ENCODE peak calls at places on chromosome 2, in nine cellular contexts. G is right lobe of liver, Z is thoracic aorta, Y is astrocyte, S is K562, W is heart left ventricle, Q is left lung, D is endodermal cell, U is PC-9. V is an unnamed sample.

GRCh38 chr2:48480526-48480925 is 49.4 kb upstream of the STON1 start:
- DNase-seq in G (no peak), Z (no peak), Y (no peak), S (no peak), W (no peak), Q (no peak), D (no peak), U (no peak), V (no peak)

GRCh38 chr2:191165190-191165643 is 14.4 kb upstream of the STAT4 start:
- DNase-seq in G (no peak), Z (no peak), Y (no peak), S (peak; percentile 7), W (no peak), Q (no peak), D (no peak), U (peak; percentile 23), V (no peak)

GRCh38 chr2:667332-668000 is 9.7 kb downstream of the TMEM18 start:
- DNase-seq in G (no peak), Z (no peak), Y (peak; percentile 68), S (peak; percentile 60), W (no peak), Q (no peak), D (no peak), U (peak; percentile 12), V (peak; percentile 46)

GRCh38 chr2:189648846-189649529 is 12.3 kb upstream of the ASNSD1 start:
- DNase-seq in G (no peak), Z (no peak), Y (peak; percentile 52), S (no peak), W (no peak), Q (no peak), D (no peak), U (no peak), V (no peak)

GRCh38 chr2:233760043-233760442 is at the start of gene UGT1A1:
- DNase-seq in G (peak; percentile 58), Z (no peak), Y (no peak), S (no peak), W (no peak), Q (no peak), D (no peak), U (no peak), V (no peak)

GRCh38 chr2:70789304-70790078 is 952 bp downstream of the FIGLA start:
- DNase-seq in G (peak; percentile 58), Z (no peak), Y (peak; percentile 32), S (peak; percentile 57), W (peak; percentile 52), Q (peak; percentile 81), D (peak; percentile 95), U (peak; percentile 44), V (peak; percentile 64)

GRCh38 chr2:38697116-38697840 is 31.4 kb downstream of the GALM start:
- DNase-seq in G (no peak), Z (no peak), Y (no peak), S (no peak), W (no peak), Q (no peak), D (no peak), U (peak; percentile 9), V (peak; percentile 59)

GRCh38 chr2:159131882-159132281 is 154.6 kb downstream of the WDSUB1 start:
- DNase-seq in G (no peak), Z (no peak), Y (peak; percentile 98), S (no peak), W (no peak), Q (no peak), D (no peak), U (no peak), V (no peak)

GRCh38 chr2:173706936-173707335 is 258.2 kb downstream of the SP3 start:
- DNase-seq in G (no peak), Z (no peak), Y (no peak), S (no peak), W (no peak), Q (no peak), D (no peak), U (no peak), V (no peak)

GRCh38 chr2:234288974-234289455 is 207.9 kb downstream of the ARL4C start:
- DNase-seq in G (peak; percentile 68), Z (peak; percentile 17), Y (peak; percentile 33), S (peak; percentile 68), W (peak; percentile 53), Q (peak; percentile 79), D (peak; percentile 95), U (peak; percentile 58), V (peak; percentile 68)

GRCh38 chr2:214837466-214837865 is 28.0 kb upstream of the BARD1 start:
- DNase-seq in G (no peak), Z (no peak), Y (no peak), S (no peak), W (no peak), Q (no peak), D (no peak), U (no peak), V (no peak)

GRCh38 chr2:106863387-106863786 is 22.6 kb downstream of the ST6GAL2 start:
- DNase-seq in G (no peak), Z (no peak), Y (no peak), S (no peak), W (no peak), Q (no peak), D (peak; percentile 68), U (no peak), V (no peak)

GRCh38 chr2:178101321-178102079 is 10.7 kb upstream of the RBM45 start:
- DNase-seq in G (no peak), Z (no peak), Y (no peak), S (no peak), W (no peak), Q (no peak), D (no peak), U (no peak), V (no peak)

GRCh38 chr2:73037947-73038585 is 33.4 kb downstream of the SFXN5 start:
- DNase-seq in G (no peak), Z (no peak), Y (no peak), S (no peak), W (no peak), Q (no peak), D (no peak), U (no peak), V (no peak)

DNA sequence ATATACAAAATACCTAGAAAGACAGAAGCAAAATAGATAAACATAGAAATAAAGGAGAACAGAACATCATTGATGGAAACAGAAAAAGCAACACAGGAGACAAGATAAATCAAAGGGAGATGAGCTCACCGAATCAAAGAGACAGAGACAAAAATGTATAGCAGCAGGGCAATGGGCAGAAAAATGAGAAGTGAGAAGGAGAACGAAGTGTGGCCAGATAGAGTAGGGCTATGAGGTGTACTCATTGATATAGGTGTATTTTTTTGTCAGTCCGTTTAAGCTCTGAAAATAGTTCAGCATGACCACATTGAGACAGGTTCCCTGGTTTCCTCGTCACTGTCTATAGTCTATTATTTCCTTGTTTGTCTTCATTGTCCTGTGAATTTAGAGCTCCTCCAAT is 55.1 kb downstream of the SP100 start:
- DNase-seq in G (no peak), Z (no peak), Y (no peak), S (no peak), W (no peak), Q (no peak), D (no peak), U (no peak), V (no peak)
- H3K36me3 ChIP-seq in G (peaks cover 6% of the 10 kb centered on the region), Z (peaks cover 46% of the 10 kb centered on the region), Y (peaks cover 39% of the 10 kb centered on the region), S (peaks cover 25% of the 10 kb centered on the region), W (peaks cover 97% of the 10 kb centered on the region), Q (no peaks in the 10 kb centered on the region), D (no peaks in the 10 kb centered on the region), U (no peaks in the 10 kb centered on the region), V (no peaks in the 10 kb centered on the region)

GRCh38 chr2:152500777-152501176 is 165.8 kb downstream of the FMNL2 start:
- DNase-seq in G (no peak), Z (no peak), Y (no peak), S (no peak), W (no peak), Q (peak; percentile 65), D (no peak), U (no peak), V (no peak)
- H3K4me3 ChIP-seq in G (no peak overlapping the region), Z (peak overlapping the region; percentile 35), Y (no peak overlapping the region), S (no peak overlapping the region), W (no peak overlapping the region), Q (no peak overlapping the region), D (no peak overlapping the region), U (no peak overlapping the region), V (no peak overlapping the region)

DNA sequence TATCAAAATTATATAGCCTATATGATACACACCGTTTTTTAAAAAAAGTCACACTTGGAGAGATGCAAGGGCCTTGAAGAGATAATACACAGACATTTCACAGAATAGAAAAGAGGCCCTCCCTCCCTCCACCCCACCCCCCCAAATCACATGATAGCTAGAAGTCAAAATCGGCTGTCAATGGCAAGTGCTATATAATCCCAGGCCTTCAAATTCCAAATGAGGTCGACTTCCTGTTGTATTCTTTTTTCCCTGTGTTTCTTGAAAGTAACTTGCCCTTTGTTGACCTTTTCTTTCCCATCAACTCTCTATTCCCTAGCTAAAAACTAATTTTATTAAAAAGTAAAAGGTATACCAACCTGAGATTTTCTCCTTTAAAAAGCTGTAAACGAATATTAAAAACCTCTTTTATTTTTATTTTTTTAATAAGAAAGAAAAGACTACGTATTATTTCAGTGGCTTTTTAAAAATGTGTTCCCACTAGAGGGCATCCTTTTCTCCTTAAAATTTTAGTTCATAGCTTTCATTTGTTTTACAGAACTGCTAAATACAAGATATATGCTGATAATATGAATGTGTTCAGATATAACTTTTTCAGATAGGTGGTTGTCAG is 46.6 kb downstream of the KCMF1 start:
- DNase-seq in G (no peak), Z (no peak), Y (no peak), S (no peak), W (no peak), Q (no peak), D (no peak), U (no peak), V (no peak)
- TF ChIP-seq CTCF in G (no peak), Z (no peak), Y (peak; percentile 22), S (peak; percentile 23), W (peak; percentile 41), Q (no peak), D (peak; percentile 75), U (peak; percentile 66), V (no peak)

GRCh38 chr2:86044614-86045013 is 61.1 kb downstream of the POLR1A start:
- DNase-seq in G (no peak), Z (no peak), Y (no peak), S (no peak), W (no peak), Q (no peak), D (peak; percentile 22), U (no peak), V (no peak)

GRCh38 chr2:86046985-86047384 is 58.7 kb downstream of the POLR1A start:
- DNase-seq in G (no peak), Z (no peak), Y (peak; percentile 87), S (no peak), W (no peak), Q (no peak), D (peak; percentile 22), U (no peak), V (no peak)

GRCh38 chr2:86045541-86045940 is 60.1 kb downstream of the POLR1A start:
- DNase-seq in G (no peak), Z (no peak), Y (no peak), S (no peak), W (no peak), Q (no peak), D (peak; percentile 70), U (no peak), V (peak; percentile 5)

GRCh38 chr2:86042256-86043168 is 63.2 kb downstream of the POLR1A start:
- DNase-seq in G (no peak), Z (no peak), Y (no peak), S (no peak), W (no peak), Q (no peak), D (peak; percentile 34), U (no peak), V (peak; percentile 4)

DNA sequence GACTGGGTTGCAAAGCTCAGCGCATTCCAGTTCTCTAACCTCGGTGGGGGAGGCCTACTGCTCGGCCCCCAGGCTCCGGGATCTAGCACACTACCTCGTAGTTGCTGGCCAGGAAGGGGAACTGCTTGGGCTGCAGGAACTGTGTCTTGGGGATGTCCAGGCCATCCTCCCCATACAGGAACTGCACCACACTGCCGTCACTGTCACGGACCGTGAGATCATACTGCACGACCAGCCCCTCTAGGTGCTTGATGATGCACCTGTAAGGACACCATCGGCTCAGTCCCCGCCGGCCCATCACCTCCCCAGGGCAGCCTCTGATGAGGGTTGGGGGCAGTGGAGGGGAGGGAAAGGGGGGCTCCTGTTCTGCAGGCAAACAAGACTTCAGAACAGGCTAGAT is 61.6 kb downstream of the POLR1A start:
- DNase-seq in G (no peak), Z (no peak), Y (no peak), S (no peak), W (no peak), Q (no peak), D (peak; percentile 26), U (no peak), V (no peak)
- H3K36me3 ChIP-seq in G (peaks cover 5% of the 10 kb centered on the region), Z (peaks cover 44% of the 10 kb centered on the region), Y (peaks cover 43% of the 10 kb centered on the region), S (peaks cover 100% of the 10 kb centered on the region), W (peaks cover 85% of the 10 kb centered on the region), Q (no peaks in the 10 kb centered on the region), D (peaks cover 96% of the 10 kb centered on the region), U (peaks cover 14% of the 10 kb centered on the region), V (no peaks in the 10 kb centered on the region)

V was measured in adrenal gland.